ENCODE peak calls at places on chromosome 16, in seven cellular contexts. T is right lobe of liver, F is colonic mucosa, G is thoracic aorta, P is fibroblast of pulmonary artery, K is IMR-90, S is left lung. Z is an unnamed sample.

GRCh38 chr16:86034421-86034919 is 135.5 kb downstream of the IRF8 start:
- DNase-seq in F (no peak), S (no peak), G (no peak), T (no peak), P (no peak), K (no peak), Z (no peak)

GRCh38 chr16:67773569-67774456 is 32.5 kb downstream of the RANBP10 start:
- DNase-seq in F (no peak), K (peak), T (peak), S (peak), G (no peak), P (peak), Z (no peak)

GRCh38 chr16:84091460-84091859 is 25.3 kb downstream of the MBTPS1 start:
- DNase-seq in G (no peak), S (no peak), F (no peak), T (no peak), K (no peak), P (no peak), Z (no peak)

GRCh38 chr16:12132290-12132689 is 155.8 kb downstream of the SNX29 start:
- DNase-seq in P (peak), T (no peak), G (no peak), K (peak), S (no peak), F (no peak), Z (peak)

GRCh38 chr16:30924797-30925645 is 1.6 kb downstream of the FBXL19 start:
- DNase-seq in P (no peak), S (no peak), T (no peak), F (no peak), K (no peak), G (no peak), Z (no peak)

GRCh38 chr16:74737521-74737920 is 36.9 kb upstream of the MLKL start:
- DNase-seq in K (no peak), F (no peak), T (no peak), P (no peak), G (no peak), S (no peak), Z (no peak)

GRCh38 chr16:84836234-84836647 is 16.5 kb downstream of the CRISPLD2 start:
- DNase-seq in T (no peak), F (no peak), G (peak), P (peak), S (peak), K (peak), Z (peak)

GRCh38 chr16:48335961-48336360 is 49.3 kb downstream of the SIAH1 start:
- DNase-seq in K (peak), P (peak), F (no peak), T (no peak), G (no peak), S (no peak), Z (no peak)

GRCh38 chr16:21598676-21599157 is 660 bp upstream of the METTL9 start:
- DNase-seq in F (no peak), T (no peak), K (no peak), P (no peak), G (no peak), S (peak), Z (no peak)

GRCh38 chr16:54931757-54932660 is 1.3 kb downstream of the IRX5 start:
- DNase-seq in F (no peak), P (no peak), K (no peak), G (no peak), S (peak), T (no peak), Z (no peak)

GRCh38 chr16:3494574-3494973 is 715 bp downstream of the C16orf90 start:
- DNase-seq in P (no peak), K (no peak), S (no peak), T (no peak), G (no peak), F (no peak), Z (no peak)

GRCh38 chr16:74271879-74272278 is 24.7 kb upstream of the PSMD7 start:
- DNase-seq in K (peak), P (peak), F (no peak), G (no peak), T (no peak), S (no peak), Z (no peak)

GRCh38 chr16:82882982-82883863 is 256.5 kb downstream of the CDH13 start:
- DNase-seq in F (no peak), P (no peak), T (no peak), S (no peak), K (no peak), G (no peak), Z (no peak)

GRCh38 chr16:47037396-47037745 is 63.9 kb upstream of the DNAJA2 start:
- DNase-seq in K (no peak), T (peak), G (no peak), F (peak), P (peak), S (no peak), Z (no peak)

GRCh38 chr16:63983401-63983800 is 1138.5 kb downstream of the CDH11 start:
- DNase-seq in F (no peak), P (no peak), S (no peak), G (no peak), T (no peak), K (no peak), Z (no peak)

GRCh38 chr16:3829631-3830536 is 50.6 kb downstream of the CREBBP start:
- DNase-seq in S (no peak), F (no peak), P (no peak), T (no peak), G (no peak), K (peak), Z (no peak)

DNA sequence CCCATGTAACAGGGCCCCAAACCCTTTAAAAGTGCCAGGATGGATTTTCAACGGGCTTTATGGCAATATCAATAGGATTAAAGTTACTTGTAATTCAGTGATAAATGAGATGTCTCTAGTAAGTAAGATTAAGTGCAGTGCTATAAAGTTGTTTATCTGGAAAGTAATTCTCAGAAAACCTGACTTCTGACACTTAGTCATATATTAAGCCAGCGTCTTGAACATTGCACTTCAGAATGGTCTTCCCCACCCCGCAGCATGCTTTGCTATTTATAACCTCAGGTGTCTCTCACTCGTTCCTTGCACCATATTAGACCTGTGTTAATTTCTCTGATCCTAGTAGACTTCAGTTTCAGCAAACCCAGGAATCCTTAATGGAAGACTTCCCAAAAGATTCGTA is 2.1 kb upstream of the MAF start:
- DNase-seq in T (no peak), F (no peak), G (no peak), P (no peak), K (no peak), S (no peak), Z (no peak)
- H3K4me3 ChIP-seq in T (peak), F (no peak), G (peak), P (no peak), K (no peak), S (peak), Z (no peak)

DNA sequence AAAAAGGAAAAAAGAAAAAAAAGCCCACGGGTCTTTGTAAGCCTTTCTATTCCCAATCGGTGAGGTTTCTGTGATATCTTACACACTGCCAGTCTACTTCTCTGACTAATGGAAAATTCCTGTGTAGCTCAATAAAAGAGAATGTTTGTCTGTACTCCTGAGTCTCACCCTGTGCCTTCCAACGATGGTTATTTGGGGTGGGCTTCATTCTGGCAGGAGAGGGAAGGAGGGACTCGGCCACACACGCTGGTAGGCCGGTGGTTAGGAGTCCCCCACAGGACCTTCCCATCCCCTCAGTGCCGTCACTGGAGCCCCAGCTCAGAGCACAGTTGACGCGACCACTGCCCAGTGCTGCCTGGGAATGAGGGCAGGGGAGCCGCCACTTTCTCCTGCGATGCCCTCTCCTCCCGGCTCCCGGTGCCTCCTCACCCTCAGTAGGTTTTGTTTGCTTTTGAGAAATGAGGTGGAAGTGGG is 68.0 kb downstream of the AMFR start:
- DNase-seq in F (no peak), P (peak), S (peak), K (peak), G (no peak), T (peak), Z (no peak)
- H3K4me3 ChIP-seq in F (peak), P (peak), S (peak), K (peak), G (peak), T (peak), Z (peak)

DNA sequence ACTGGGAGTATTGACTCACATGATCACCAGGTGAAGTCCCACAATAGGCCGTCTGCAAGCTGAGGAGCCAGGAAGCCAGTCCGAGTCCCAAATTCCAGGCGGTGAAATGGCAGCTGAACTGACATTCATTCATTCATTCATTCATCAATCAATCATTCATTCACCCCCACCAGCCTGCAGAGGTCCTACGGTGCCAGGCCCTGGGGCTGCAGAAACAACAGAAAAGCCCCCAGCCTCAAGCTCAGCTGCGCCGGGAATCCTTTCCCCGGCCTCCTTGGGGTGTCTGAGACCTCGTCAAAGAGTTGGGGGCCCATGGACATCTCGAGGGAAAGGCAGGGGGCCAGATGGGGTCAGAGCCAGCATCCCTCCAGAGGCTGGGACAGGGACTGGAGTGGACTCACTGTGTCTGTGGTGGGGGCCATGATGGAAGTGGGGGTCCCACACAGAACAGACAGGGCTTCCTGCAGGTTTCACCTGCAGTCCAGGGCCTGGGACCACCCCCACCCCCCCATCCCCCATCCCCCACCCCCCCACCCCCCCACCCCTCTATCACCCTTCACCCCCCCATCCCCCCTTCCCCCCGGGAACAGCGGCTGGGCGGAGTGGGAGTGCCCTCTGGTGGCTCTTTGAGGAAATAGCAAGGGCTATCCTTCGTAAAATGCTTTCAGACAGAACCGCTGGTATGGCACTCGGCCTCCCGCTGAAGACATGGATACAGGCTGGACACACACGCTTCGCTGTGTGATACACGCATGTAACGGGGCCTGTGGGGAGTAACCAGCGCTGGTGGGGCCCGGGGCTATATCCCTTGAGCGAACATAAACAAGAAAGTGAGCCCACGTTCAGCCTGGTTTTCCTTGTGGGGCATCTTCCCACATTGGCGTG is 8.5 kb upstream of the ZC3H18 start:
- DNase-seq in K (peak), S (no peak), F (peak), P (peak), T (no peak), G (no peak), Z (no peak)
- H3K4me3 ChIP-seq in K (no peak), S (no peak), F (no peak), P (peak), T (no peak), G (peak), Z (peak)

GRCh38 chr16:49644143-49644460 is 211.8 kb downstream of the ZNF423 start:
- DNase-seq in K (no peak), G (no peak), P (peak), S (no peak), T (no peak), F (no peak), Z (no peak)
- H3K4me3 ChIP-seq in K (no peak), G (no peak), P (no peak), S (no peak), T (no peak), F (no peak), Z (no peak)

DNA sequence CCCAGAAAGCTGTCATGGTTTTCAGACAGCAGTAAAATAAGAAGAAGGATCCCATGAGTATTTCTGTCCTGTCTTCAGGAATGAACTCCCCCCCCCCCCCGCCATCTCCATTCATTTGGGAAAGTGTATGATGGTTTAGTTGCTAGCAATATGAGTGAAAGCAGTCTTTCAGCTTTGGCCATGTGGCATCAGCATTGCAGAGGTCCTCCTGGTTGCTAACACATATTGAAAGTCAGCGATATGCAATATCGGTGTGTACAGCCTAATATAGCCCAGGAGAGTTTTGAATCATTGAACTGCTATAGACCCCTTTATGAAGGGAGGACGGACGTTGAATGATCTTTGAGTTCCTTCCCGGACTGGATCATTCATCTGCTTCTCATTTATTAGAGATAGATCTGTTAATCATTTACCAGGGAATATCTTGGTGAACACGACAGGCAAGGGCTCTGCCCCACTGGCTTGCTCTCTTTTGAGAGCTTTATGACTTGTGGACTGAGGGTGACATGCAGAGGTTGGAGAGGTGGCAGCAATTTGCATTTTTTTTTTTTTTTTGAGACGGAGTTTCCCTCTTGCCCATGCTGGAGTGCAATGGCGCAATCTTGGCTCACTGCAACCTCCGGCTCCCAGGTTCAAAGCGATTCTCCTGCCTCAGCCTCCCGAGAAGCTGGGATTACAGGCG is 25.2 kb downstream of the DEF8 start:
- DNase-seq in S (no peak), P (no peak), K (no peak), G (no peak), T (no peak), F (peak), Z (no peak)
- H3K4me3 ChIP-seq in S (peak), P (peak), K (no peak), G (peak), T (peak), F (peak), Z (peak)

GRCh38 chr16:57131351-57131970 is 39.1 kb downstream of the CPNE2 start:
- DNase-seq in T (no peak), K (no peak), G (no peak), F (no peak), P (no peak), S (peak), Z (no peak)
- H3K4me3 ChIP-seq in T (no peak), K (no peak), G (no peak), F (no peak), P (no peak), S (no peak), Z (no peak)

GRCh38 chr16:29809850-29810698 is 1.9 kb upstream of the PRRT2 start:
- DNase-seq in S (no peak), K (no peak), F (no peak), P (no peak), T (no peak), G (no peak), Z (no peak)
- H3K4me3 ChIP-seq in S (peak), K (no peak), F (no peak), P (peak), T (no peak), G (peak), Z (peak)

DNA sequence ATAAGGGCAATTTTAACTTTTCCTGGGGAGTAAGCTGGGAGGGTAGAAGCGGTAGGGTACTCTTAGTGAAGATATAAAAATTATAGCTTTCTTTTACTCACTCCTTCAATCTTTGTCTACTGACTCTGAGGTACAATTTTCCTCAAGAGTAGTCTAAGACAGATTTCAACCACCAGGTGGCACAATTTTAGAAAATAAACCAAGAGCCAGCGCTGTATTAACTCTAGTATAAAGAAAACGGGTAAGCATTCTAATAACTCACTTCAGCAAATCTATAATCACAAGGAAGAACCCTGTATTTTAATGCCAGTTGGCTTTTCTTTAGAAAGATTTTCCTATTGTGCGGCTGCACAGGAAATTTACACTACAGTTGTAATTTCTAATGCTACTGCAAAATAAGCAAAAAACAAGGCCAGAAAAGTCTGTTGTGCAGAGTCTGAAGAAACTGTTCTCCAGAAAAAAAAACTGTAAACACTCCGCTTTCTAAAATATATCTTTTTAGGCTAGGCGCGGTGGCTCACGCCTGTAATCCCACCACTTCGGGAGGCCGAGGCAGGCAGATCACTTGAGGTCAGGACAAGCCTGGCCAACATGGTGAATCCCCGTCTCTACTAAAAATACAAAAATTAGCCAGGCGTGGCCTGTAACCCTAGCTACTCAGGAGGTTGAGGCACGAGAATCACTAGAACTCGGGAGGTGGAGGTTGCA is 1.9 kb downstream of the CMC2 start:
- DNase-seq in G (no peak), T (no peak), F (peak), K (peak), S (no peak), P (peak), Z (no peak)
- H3K4me3 ChIP-seq in G (peak), T (peak), F (peak), K (no peak), S (peak), P (peak), Z (peak)

DNA sequence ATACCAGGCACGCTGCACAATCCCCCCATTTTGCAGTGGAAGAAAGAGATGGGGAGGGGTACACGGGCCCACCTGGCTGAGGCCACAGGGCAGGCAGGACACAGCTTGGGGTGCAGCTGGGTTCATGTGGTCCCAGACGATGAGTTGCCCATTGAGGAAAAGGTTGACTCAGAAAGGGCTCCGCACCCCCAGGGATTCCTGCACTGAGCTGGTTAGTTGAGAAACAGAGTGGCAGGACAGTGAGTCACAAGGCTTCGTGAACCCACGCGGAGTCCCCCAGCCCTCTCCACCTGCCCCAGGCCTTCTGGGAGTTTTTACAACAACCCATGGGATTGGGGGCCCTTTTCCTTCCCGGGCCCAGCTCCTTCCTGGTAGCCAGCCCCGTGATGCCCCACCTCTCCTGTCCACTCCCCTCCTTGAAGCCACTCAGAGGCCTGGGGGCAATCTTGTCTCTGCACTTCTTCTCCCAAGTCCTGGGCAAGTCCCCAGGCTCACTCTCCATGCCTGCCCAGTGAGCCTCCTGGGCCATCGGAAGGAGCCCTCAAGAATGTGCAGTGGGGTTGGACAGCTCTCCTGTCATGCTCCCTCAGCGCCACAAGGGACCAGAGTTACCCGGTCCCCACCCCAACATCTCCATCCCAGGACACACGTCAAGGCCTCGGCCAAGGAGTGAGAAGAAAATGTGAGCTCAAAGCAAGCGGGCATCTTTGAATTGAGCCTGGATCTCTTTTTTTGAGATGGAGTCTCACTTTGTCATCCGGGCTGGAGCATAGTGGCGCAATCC is 251.2 kb downstream of the PARN start:
- DNase-seq in S (peak), G (no peak), P (no peak), F (no peak), K (peak), T (no peak), Z (no peak)
- H3K4me3 ChIP-seq in S (no peak), G (no peak), P (no peak), F (no peak), K (no peak), T (no peak), Z (no peak)